ENCODE peak calls at places on chromosomes 11 and 22, in five cellular contexts. A is lung, X is left ventricle myocardium inferior, C is GM23248, P is right cardiac atrium. Y is an unnamed sample. For H3K4me1 and H3K9me3, the result is how much of the 10 kb centered on the place peaks cover.

GRCh38 chr11:45885274-45885920 is at the start of gene MAPK8IP1:
- DNase-seq in P (peak), C (peak), A (peak), X (peak), Y (peak)

GRCh38 chr22:23767673-23768548 is at the start of gene CHCHD10:
- DNase-seq in A (peak), X (peak), P (peak), C (peak), Y (peak)

GRCh38 chr11:34627197-34627596 is 6.3 kb downstream of the EHF start:
- DNase-seq in A (no peak), C (no peak), X (no peak), P (no peak), Y (no peak)

GRCh38 chr22:26579331-26579886 is 10.5 kb downstream of the TPST2 start:
- DNase-seq in C (no peak), X (no peak), P (no peak), A (no peak), Y (peak)

GRCh38 chr11:60122414-60123036 is 34.1 kb downstream of the MS4A2 start:
- DNase-seq in A (no peak), P (no peak), X (no peak), C (no peak), Y (no peak)

GRCh38 chr11:88206746-88207145 is 31.5 kb upstream of the RAB38 start:
- DNase-seq in P (no peak), C (peak), X (no peak), A (no peak), Y (no peak)

GRCh38 chr11:60566773-60567172 is 51.6 kb downstream of the MS4A13 start:
- DNase-seq in P (no peak), A (no peak), X (no peak), C (no peak), Y (no peak)

GRCh38 chr11:115362997-115363396 is 141.2 kb downstream of the CADM1 start:
- DNase-seq in A (no peak), X (peak), P (peak), C (no peak), Y (no peak)

GRCh38 chr22:23075525-23076216 is 5.4 kb downstream of the GNAZ start:
- DNase-seq in X (no peak), C (no peak), A (no peak), P (peak), Y (peak)

GRCh38 chr11:60629399-60629798 is 70.0 kb upstream of the MS4A8 start:
- DNase-seq in P (no peak), A (no peak), X (no peak), C (no peak), Y (no peak)

GRCh38 chr22:45462034-45462655 is 40.5 kb upstream of the FBLN1 start:
- DNase-seq in X (no peak), P (no peak), C (no peak), A (no peak), Y (no peak)

GRCh38 chr11:67372993-67373915 is at the start of gene CLCF1:
- DNase-seq in C (peak), A (peak), X (peak), P (peak), Y (peak)

GRCh38 chr11:128806496-128807261 is 60.4 kb downstream of the KCNJ1 start:
- DNase-seq in X (no peak), A (no peak), P (no peak), C (peak), Y (no peak)

GRCh38 chr11:31628111-31628510 is 118.5 kb downstream of the ELP4 start:
- DNase-seq in A (no peak), C (no peak), X (no peak), P (no peak), Y (no peak)

GRCh38 chr22:34696557-34696956 is 369.4 kb upstream of the ISX start:
- DNase-seq in P (no peak), X (no peak), A (no peak), C (peak), Y (no peak)

GRCh38 chr11:3880724-3881123 is 25.3 kb downstream of the STIM1 start:
- DNase-seq in X (no peak), P (no peak), C (peak), A (no peak), Y (no peak)

GRCh38 chr22:41844036-41844435 is 11.1 kb downstream of the SREBF2 start:
- DNase-seq in C (no peak), P (no peak), X (no peak), A (no peak), Y (no peak)

GRCh38 chr11:10931761-10932700 is 74.2 kb upstream of the ZBED5 start:
- DNase-seq in A (peak), X (peak), C (no peak), P (peak), Y (no peak)

GRCh38 chr11:44189986-44190882 is 94.8 kb downstream of the EXT2 start:
- DNase-seq in C (no peak), A (no peak), P (no peak), X (no peak), Y (no peak)

GRCh38 chr22:40533712-40534378 is 102.7 kb downstream of the MRTFA start:
- DNase-seq in C (peak), X (no peak), A (no peak), P (no peak), Y (no peak)

GRCh38 chr22:37088750-37089408 is 20.6 kb downstream of the TMPRSS6 start:
- DNase-seq in C (no peak), P (no peak), X (no peak), A (no peak), Y (no peak)

GRCh38 chr22:36365020-36365411 is 22.8 kb downstream of the MYH9 start:
- DNase-seq in C (peak), A (no peak), X (peak), P (peak), Y (peak)

GRCh38 chr11:396511-396947 is 2.5 kb downstream of the PKP3 start:
- DNase-seq in X (no peak), P (no peak), A (no peak), C (peak), Y (no peak)

GRCh38 chr11:45455536-45455935 is 169.4 kb upstream of the SYT13 start:
- DNase-seq in C (peak), P (no peak), A (no peak), X (no peak), Y (no peak)

GRCh38 chr11:12810497-12810896 is 136.3 kb downstream of the TEAD1 start:
- DNase-seq in P (peak), C (peak), A (no peak), X (no peak), Y (no peak)

GRCh38 chr11:125380756-125381445 is 115.2 kb downstream of the FEZ1 start:
- DNase-seq in P (no peak), X (no peak), A (no peak), C (no peak), Y (no peak)

GRCh38 chr11:72321381-72321996 is 77.5 kb upstream of the PHOX2A start:
- DNase-seq in P (no peak), X (no peak), C (peak), A (no peak), Y (no peak)

GRCh38 chr11:113849713-113850112 is 25.7 kb downstream of the USP28 start:
- DNase-seq in X (no peak), P (no peak), C (no peak), A (no peak), Y (no peak)

GRCh38 chr22:49047461-49047860 is 780.2 kb downstream of the BRD1 start:
- DNase-seq in C (no peak), X (no peak), A (no peak), P (no peak), Y (no peak)

GRCh38 chr11:8693555-8693954 is 11.0 kb downstream of the RPL27A start:
- DNase-seq in A (no peak), X (no peak), P (no peak), C (no peak), Y (no peak)

GRCh38 chr11:6596237-6596877 is 7.1 kb downstream of the RRP8 start:
- DNase-seq in P (no peak), X (no peak), A (peak), C (no peak), Y (no peak)

GRCh38 chr22:36478966-36479365 is 2.5 kb downstream of the TXN2 start:
- DNase-seq in X (no peak), A (no peak), P (no peak), C (no peak), Y (no peak)

GRCh38 chr11:20110908-20111669 is 49.2 kb downstream of the DBX1 start:
- DNase-seq in C (peak), A (peak), P (no peak), X (no peak), Y (peak)

GRCh38 chr11:66874232-66874631 is 17.4 kb downstream of the LRFN4 start:
- DNase-seq in X (no peak), A (no peak), P (peak), C (no peak), Y (no peak)

GRCh38 chr11:2222479-2222878 is 47.9 kb downstream of the ASCL2 start:
- DNase-seq in C (no peak), P (no peak), A (no peak), X (no peak), Y (no peak)

GRCh38 chr22:39654959-39655579 is 84.5 kb downstream of the CACNA1I start:
- DNase-seq in C (no peak), P (peak), X (no peak), A (no peak), Y (no peak)

GRCh38 chr22:43451651-43452050 is 39.8 kb downstream of the MPPED1 start:
- DNase-seq in C (no peak), X (no peak), P (no peak), A (no peak), Y (no peak)

GRCh38 chr22:50467773-50468440 is 6.9 kb downstream of the SBF1 start:
- DNase-seq in X (no peak), A (no peak), C (no peak), P (no peak), Y (no peak)

GRCh38 chr11:19933132-19933735 is 220.6 kb downstream of the NAV2 start:
- DNase-seq in C (no peak), A (no peak), P (peak), X (no peak), Y (no peak)

DNA sequence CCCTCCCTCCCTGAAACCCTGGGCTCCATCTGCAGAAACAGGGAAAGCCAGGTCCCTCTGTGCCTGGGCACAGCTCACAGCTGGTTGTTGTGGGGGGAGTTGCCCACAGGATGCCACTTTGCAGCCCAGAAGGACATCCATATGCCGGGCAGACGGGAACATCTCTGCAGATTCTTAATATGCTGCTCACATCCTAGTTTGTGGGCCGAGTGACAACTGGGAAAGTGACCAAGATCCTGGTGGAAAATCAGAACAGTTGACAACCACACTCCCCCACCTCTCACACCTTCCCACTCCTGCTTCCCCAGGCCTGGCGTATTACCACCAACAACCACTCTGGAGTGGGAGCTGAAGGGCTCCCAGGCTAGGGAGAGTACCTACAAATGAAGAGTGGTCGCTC is 7.3 kb upstream of the SCGB1A1 start:
- DNase-seq in X (no peak), P (no peak), C (no peak), A (no peak), Y (no peak)
- H3K4me1 ChIP-seq in X (under half), P (under half), C (under half), A (under half), Y (under half)

DNA sequence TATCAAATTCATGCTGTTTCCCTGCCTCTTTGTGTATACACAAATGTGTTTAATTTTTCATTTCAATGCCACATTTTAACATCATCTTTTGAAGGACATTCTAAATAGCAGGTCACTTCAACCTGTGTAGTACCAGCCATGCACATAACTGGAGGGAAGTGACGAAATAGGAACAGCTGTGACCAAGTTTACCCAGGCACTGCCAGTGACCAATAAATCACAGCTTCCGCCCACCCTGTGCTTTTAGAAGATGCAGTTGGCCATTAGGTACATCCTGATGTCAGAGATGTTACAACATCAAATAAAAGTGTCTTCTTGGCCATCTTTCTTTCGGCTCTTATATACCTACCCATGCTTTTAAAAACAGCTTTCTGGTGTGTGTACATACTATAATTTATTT is 7.8 kb downstream of the LDLRAD3 start:
- DNase-seq in C (no peak), X (no peak), P (no peak), A (no peak), Y (no peak)
- H3K27ac ChIP-seq in C (no peak), X (no peak), P (no peak), A (no peak), Y (no peak)

GRCh38 chr11:58866788-58867187 is 22.3 kb upstream of the GLYATL2 start:
- DNase-seq in P (no peak), C (peak), A (no peak), X (no peak), Y (no peak)
- H3K9me3 ChIP-seq in P (under half), C (under half), A (under half), X (under half), Y (under half)

GRCh38 chr11:62552465-62552782 is 5.8 kb upstream of the AHNAK start:
- DNase-seq in X (peak), A (no peak), C (peak), P (peak), Y (no peak)
- H3K4me1 ChIP-seq in X (half or more), A (under half), C (half or more), P (under half), Y (half or more)